ENCODE peak calls at places on chromosome 9, in five cellular contexts. One of them, this sample, is unnamed.
A peak's percentile ranks its signal among the peaks of the same experiment; 100 is the strongest.

GRCh38 chr9:79572891-79573696 is 1.3 kb downstream of the TLE4 start:
- DNase-seq in CD4-positive, CD25-positive, alpha-beta regulatory T cell: peak; percentile 64
- DNase-seq in uterus: peak; percentile 51
- DNase-seq in neuronal stem cell: no peak
- DNase-seq in fibroblast of lung: no peak
- DNase-seq in this sample: peak; percentile 73

GRCh38 chr9:34072410-34072809 is 23.7 kb upstream of the UBAP2 start:
- DNase-seq in CD4-positive, CD25-positive, alpha-beta regulatory T cell: no peak
- DNase-seq in neuronal stem cell: no peak
- DNase-seq in fibroblast of lung: no peak
- DNase-seq in uterus: no peak
- DNase-seq in this sample: no peak

GRCh38 chr9:134215709-134216448 is 51.5 kb upstream of the RNU6ATAC start:
- DNase-seq in uterus: no peak
- DNase-seq in neuronal stem cell: no peak
- DNase-seq in fibroblast of lung: peak; percentile 11
- DNase-seq in CD4-positive, CD25-positive, alpha-beta regulatory T cell: no peak
- DNase-seq in this sample: no peak

GRCh38 chr9:4303002-4303401 is 3.1 kb upstream of the GLIS3 start:
- DNase-seq in neuronal stem cell: no peak
- DNase-seq in uterus: no peak
- DNase-seq in CD4-positive, CD25-positive, alpha-beta regulatory T cell: no peak
- DNase-seq in fibroblast of lung: peak; percentile 55
- DNase-seq in this sample: no peak

GRCh38 chr9:127122176-127123151 is at the start of gene ANGPTL2:
- DNase-seq in CD4-positive, CD25-positive, alpha-beta regulatory T cell: no peak
- DNase-seq in fibroblast of lung: peak; percentile 94
- DNase-seq in uterus: peak; percentile 97
- DNase-seq in neuronal stem cell: peak; percentile 91
- DNase-seq in this sample: peak; percentile 99

GRCh38 chr9:110125207-110125751 is 82.7 kb downstream of the C9orf152 start:
- DNase-seq in CD4-positive, CD25-positive, alpha-beta regulatory T cell: no peak
- DNase-seq in uterus: peak; percentile 91
- DNase-seq in neuronal stem cell: peak; percentile 87
- DNase-seq in fibroblast of lung: peak; percentile 99
- DNase-seq in this sample: peak; percentile 97

GRCh38 chr9:128420651-128421473 is at the start of gene CERCAM:
- DNase-seq in uterus: peak; percentile 79
- DNase-seq in neuronal stem cell: peak; percentile 48
- DNase-seq in CD4-positive, CD25-positive, alpha-beta regulatory T cell: peak; percentile 37
- DNase-seq in fibroblast of lung: peak; percentile 41
- DNase-seq in this sample: peak; percentile 78

GRCh38 chr9:127393680-127394079 is 3.3 kb upstream of the SLC2A8 start:
- DNase-seq in CD4-positive, CD25-positive, alpha-beta regulatory T cell: no peak
- DNase-seq in fibroblast of lung: peak; percentile 25
- DNase-seq in uterus: no peak
- DNase-seq in neuronal stem cell: no peak
- DNase-seq in this sample: peak; percentile 28

GRCh38 chr9:101445353-101446029 is 9.9 kb upstream of the ALDOB start:
- DNase-seq in neuronal stem cell: no peak
- DNase-seq in fibroblast of lung: no peak
- DNase-seq in CD4-positive, CD25-positive, alpha-beta regulatory T cell: no peak
- DNase-seq in uterus: no peak
- DNase-seq in this sample: no peak

GRCh38 chr9:36640982-36641381 is 68.3 kb downstream of the MELK start:
- DNase-seq in neuronal stem cell: no peak
- DNase-seq in uterus: no peak
- DNase-seq in CD4-positive, CD25-positive, alpha-beta regulatory T cell: no peak
- DNase-seq in fibroblast of lung: no peak
- DNase-seq in this sample: no peak

GRCh38 chr9:20884985-20885593 is 146.4 kb downstream of the HACD4 start:
- DNase-seq in uterus: peak; percentile 40
- DNase-seq in CD4-positive, CD25-positive, alpha-beta regulatory T cell: peak; percentile 23
- DNase-seq in neuronal stem cell: no peak
- DNase-seq in fibroblast of lung: peak; percentile 42
- DNase-seq in this sample: peak; percentile 69

GRCh38 chr9:7974335-7975005 is 174.9 kb upstream of the DMAC1 start:
- DNase-seq in uterus: no peak
- DNase-seq in CD4-positive, CD25-positive, alpha-beta regulatory T cell: no peak
- DNase-seq in neuronal stem cell: no peak
- DNase-seq in fibroblast of lung: no peak
- DNase-seq in this sample: no peak

GRCh38 chr9:115373000-115373709 is 255.2 kb upstream of the TNC start:
- DNase-seq in CD4-positive, CD25-positive, alpha-beta regulatory T cell: no peak
- DNase-seq in neuronal stem cell: no peak
- DNase-seq in fibroblast of lung: peak; percentile 99
- DNase-seq in uterus: no peak
- DNase-seq in this sample: no peak

GRCh38 chr9:109401169-109401989 is 80.5 kb upstream of the EPB41L4B start:
- DNase-seq in fibroblast of lung: peak; percentile 37
- DNase-seq in neuronal stem cell: peak; percentile 63
- DNase-seq in CD4-positive, CD25-positive, alpha-beta regulatory T cell: no peak
- DNase-seq in uterus: no peak
- DNase-seq in this sample: no peak

GRCh38 chr9:95140821-95141220 is 176.7 kb downstream of the FANCC start:
- DNase-seq in neuronal stem cell: no peak
- DNase-seq in fibroblast of lung: no peak
- DNase-seq in CD4-positive, CD25-positive, alpha-beta regulatory T cell: no peak
- DNase-seq in uterus: no peak
- DNase-seq in this sample: peak; percentile 29

GRCh38 chr9:138103824-138104206 is 226.2 kb downstream of the CACNA1B start:
- DNase-seq in CD4-positive, CD25-positive, alpha-beta regulatory T cell: no peak
- DNase-seq in neuronal stem cell: no peak
- DNase-seq in uterus: no peak
- DNase-seq in fibroblast of lung: no peak
- DNase-seq in this sample: peak; percentile 57

GRCh38 chr9:75197521-75197920 is 109.2 kb downstream of the OSTF1 start:
- DNase-seq in uterus: no peak
- DNase-seq in neuronal stem cell: no peak
- DNase-seq in fibroblast of lung: peak; percentile 21
- DNase-seq in CD4-positive, CD25-positive, alpha-beta regulatory T cell: no peak
- DNase-seq in this sample: no peak

GRCh38 chr9:7980691-7981289 is 181.2 kb upstream of the DMAC1 start:
- DNase-seq in uterus: no peak
- DNase-seq in CD4-positive, CD25-positive, alpha-beta regulatory T cell: no peak
- DNase-seq in fibroblast of lung: no peak
- DNase-seq in neuronal stem cell: no peak
- DNase-seq in this sample: no peak

GRCh38 chr9:76200730-76201129 is 193.5 kb downstream of the RFK start:
- DNase-seq in CD4-positive, CD25-positive, alpha-beta regulatory T cell: no peak
- DNase-seq in fibroblast of lung: no peak
- DNase-seq in neuronal stem cell: no peak
- DNase-seq in uterus: no peak
- DNase-seq in this sample: no peak

GRCh38 chr9:93899609-93900435 is 55.3 kb downstream of the BARX1 start:
- DNase-seq in CD4-positive, CD25-positive, alpha-beta regulatory T cell: no peak
- DNase-seq in fibroblast of lung: no peak
- DNase-seq in uterus: peak; percentile 7
- DNase-seq in neuronal stem cell: no peak
- DNase-seq in this sample: peak; percentile 56

GRCh38 chr9:79201641-79202040 is 370.1 kb upstream of the TLE4 start:
- DNase-seq in neuronal stem cell: no peak
- DNase-seq in CD4-positive, CD25-positive, alpha-beta regulatory T cell: no peak
- DNase-seq in uterus: no peak
- DNase-seq in fibroblast of lung: no peak
- DNase-seq in this sample: no peak

GRCh38 chr9:116767219-116767618 is 80.1 kb downstream of the TRIM32 start:
- DNase-seq in uterus: no peak
- DNase-seq in CD4-positive, CD25-positive, alpha-beta regulatory T cell: no peak
- DNase-seq in neuronal stem cell: peak; percentile 58
- DNase-seq in fibroblast of lung: no peak
- DNase-seq in this sample: no peak

GRCh38 chr9:69176446-69177135 is 2.5 kb downstream of the TJP2 start:
- DNase-seq in neuronal stem cell: no peak
- DNase-seq in uterus: no peak
- DNase-seq in fibroblast of lung: no peak
- DNase-seq in CD4-positive, CD25-positive, alpha-beta regulatory T cell: no peak
- DNase-seq in this sample: no peak

GRCh38 chr9:111945216-111945615 is 48.6 kb downstream of the UGCG start:
- DNase-seq in CD4-positive, CD25-positive, alpha-beta regulatory T cell: no peak
- DNase-seq in fibroblast of lung: peak; percentile 70
- DNase-seq in neuronal stem cell: no peak
- DNase-seq in uterus: no peak
- DNase-seq in this sample: no peak

GRCh38 chr9:21481470-21482057 is 549 bp downstream of the IFNE start:
- DNase-seq in fibroblast of lung: no peak
- DNase-seq in uterus: no peak
- DNase-seq in CD4-positive, CD25-positive, alpha-beta regulatory T cell: no peak
- DNase-seq in neuronal stem cell: no peak
- DNase-seq in this sample: no peak

GRCh38 chr9:107246259-107247254 is 36.5 kb upstream of the RAD23B start:
- DNase-seq in fibroblast of lung: peak; percentile 19
- DNase-seq in neuronal stem cell: no peak
- DNase-seq in CD4-positive, CD25-positive, alpha-beta regulatory T cell: no peak
- DNase-seq in uterus: no peak
- DNase-seq in this sample: no peak

GRCh38 chr9:75181748-75182147 is 93.4 kb downstream of the OSTF1 start:
- DNase-seq in neuronal stem cell: no peak
- DNase-seq in fibroblast of lung: peak; percentile 68
- DNase-seq in uterus: no peak
- DNase-seq in CD4-positive, CD25-positive, alpha-beta regulatory T cell: no peak
- DNase-seq in this sample: no peak

GRCh38 chr9:107368696-107369095 is 85.6 kb downstream of the RAD23B start:
- DNase-seq in fibroblast of lung: no peak
- DNase-seq in neuronal stem cell: no peak
- DNase-seq in uterus: no peak
- DNase-seq in CD4-positive, CD25-positive, alpha-beta regulatory T cell: no peak
- DNase-seq in this sample: no peak

GRCh38 chr9:120714846-120715231 is 569 bp upstream of the MEGF9 start:
- DNase-seq in neuronal stem cell: no peak
- DNase-seq in fibroblast of lung: no peak
- DNase-seq in uterus: no peak
- DNase-seq in CD4-positive, CD25-positive, alpha-beta regulatory T cell: no peak
- DNase-seq in this sample: peak; percentile 73

GRCh38 chr9:107215381-107215780 is 67.7 kb upstream of the RAD23B start:
- DNase-seq in uterus: no peak
- DNase-seq in CD4-positive, CD25-positive, alpha-beta regulatory T cell: no peak
- DNase-seq in fibroblast of lung: peak; percentile 79
- DNase-seq in neuronal stem cell: no peak
- DNase-seq in this sample: no peak

GRCh38 chr9:108072740-108073139 is 583.2 kb upstream of the KLF4 start:
- DNase-seq in uterus: no peak
- DNase-seq in neuronal stem cell: no peak
- DNase-seq in fibroblast of lung: no peak
- DNase-seq in CD4-positive, CD25-positive, alpha-beta regulatory T cell: no peak
- DNase-seq in this sample: no peak

GRCh38 chr9:72982161-72982799 is 29.4 kb upstream of the ALDH1A1 start:
- DNase-seq in fibroblast of lung: peak; percentile 29
- DNase-seq in CD4-positive, CD25-positive, alpha-beta regulatory T cell: no peak
- DNase-seq in neuronal stem cell: no peak
- DNase-seq in uterus: no peak
- DNase-seq in this sample: no peak

GRCh38 chr9:128201441-128202369 is 1.5 kb upstream of the DNM1 start:
- DNase-seq in fibroblast of lung: peak; percentile 83
- DNase-seq in uterus: no peak
- DNase-seq in CD4-positive, CD25-positive, alpha-beta regulatory T cell: no peak
- DNase-seq in neuronal stem cell: no peak
- DNase-seq in this sample: no peak

GRCh38 chr9:125747765-125748510 is 765 bp downstream of the PBX3 start:
- DNase-seq in neuronal stem cell: no peak
- DNase-seq in uterus: peak; percentile 35
- DNase-seq in CD4-positive, CD25-positive, alpha-beta regulatory T cell: peak; percentile 13
- DNase-seq in fibroblast of lung: no peak
- DNase-seq in this sample: peak; percentile 70
- H3K4me1 ChIP-seq in neuronal stem cell: peaks cover 8% of the 10 kb centered on the region
- H3K4me1 ChIP-seq in uterus: no peaks in the 10 kb centered on the region
- H3K4me1 ChIP-seq in CD4-positive, CD25-positive, alpha-beta regulatory T cell: peaks cover 18% of the 10 kb centered on the region
- H3K4me1 ChIP-seq in fibroblast of lung: peaks cover 14% of the 10 kb centered on the region
- H3K4me1 ChIP-seq in this sample: peaks cover 27% of the 10 kb centered on the region

GRCh38 chr9:121734465-121734864 is 83.0 kb downstream of the DAB2IP start:
- DNase-seq in CD4-positive, CD25-positive, alpha-beta regulatory T cell: no peak
- DNase-seq in neuronal stem cell: no peak
- DNase-seq in uterus: no peak
- DNase-seq in fibroblast of lung: no peak
- DNase-seq in this sample: no peak

GRCh38 chr9:121731090-121731489 is 79.7 kb downstream of the DAB2IP start:
- DNase-seq in CD4-positive, CD25-positive, alpha-beta regulatory T cell: no peak
- DNase-seq in fibroblast of lung: no peak
- DNase-seq in uterus: no peak
- DNase-seq in neuronal stem cell: no peak
- DNase-seq in this sample: no peak

GRCh38 chr9:121731919-121732318 is 80.5 kb downstream of the DAB2IP start:
- DNase-seq in uterus: no peak
- DNase-seq in neuronal stem cell: no peak
- DNase-seq in CD4-positive, CD25-positive, alpha-beta regulatory T cell: no peak
- DNase-seq in fibroblast of lung: no peak
- DNase-seq in this sample: no peak

GRCh38 chr9:121732383-121732782 is 80.9 kb downstream of the DAB2IP start:
- DNase-seq in neuronal stem cell: no peak
- DNase-seq in fibroblast of lung: no peak
- DNase-seq in uterus: no peak
- DNase-seq in CD4-positive, CD25-positive, alpha-beta regulatory T cell: no peak
- DNase-seq in this sample: no peak

DNA sequence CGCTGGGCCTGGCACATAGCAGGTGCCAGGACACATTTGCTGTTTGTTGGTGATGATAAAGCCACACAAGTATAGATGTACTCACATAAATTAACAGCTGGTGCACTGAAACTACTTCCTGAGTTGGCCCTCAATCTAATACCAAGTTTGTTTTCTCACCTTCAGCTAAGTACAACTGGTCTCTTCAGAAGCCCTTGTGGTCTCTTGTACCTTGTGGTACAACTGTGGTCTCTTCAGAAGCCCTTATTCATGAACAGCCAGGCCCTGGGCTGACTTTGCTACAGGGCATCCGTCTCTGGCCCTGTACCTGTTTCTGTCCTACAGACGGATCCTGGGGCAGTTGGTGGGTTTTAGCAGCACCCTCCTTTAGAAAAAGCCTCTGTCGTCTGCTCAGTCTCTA is 81.5 kb downstream of the DAB2IP start:
- DNase-seq in CD4-positive, CD25-positive, alpha-beta regulatory T cell: no peak
- DNase-seq in fibroblast of lung: no peak
- DNase-seq in neuronal stem cell: no peak
- DNase-seq in uterus: no peak
- DNase-seq in this sample: no peak
- H3K4me1 ChIP-seq in CD4-positive, CD25-positive, alpha-beta regulatory T cell: no peaks in the 10 kb centered on the region
- H3K4me1 ChIP-seq in fibroblast of lung: peaks cover 19% of the 10 kb centered on the region
- H3K4me1 ChIP-seq in neuronal stem cell: peaks cover 23% of the 10 kb centered on the region
- H3K4me1 ChIP-seq in uterus: peaks cover 10% of the 10 kb centered on the region
- H3K4me1 ChIP-seq in this sample: peaks cover 67% of the 10 kb centered on the region

GRCh38 chr9:131409458-131409992 is 15.6 kb downstream of the PRRC2B start:
- DNase-seq in fibroblast of lung: no peak
- DNase-seq in uterus: no peak
- DNase-seq in CD4-positive, CD25-positive, alpha-beta regulatory T cell: no peak
- DNase-seq in neuronal stem cell: no peak
- DNase-seq in this sample: no peak
- H3K4me1 ChIP-seq in fibroblast of lung: peaks cover 35% of the 10 kb centered on the region
- H3K4me1 ChIP-seq in uterus: peaks cover 33% of the 10 kb centered on the region
- H3K4me1 ChIP-seq in CD4-positive, CD25-positive, alpha-beta regulatory T cell: peaks cover 77% of the 10 kb centered on the region
- H3K4me1 ChIP-seq in neuronal stem cell: peaks cover 32% of the 10 kb centered on the region
- H3K4me1 ChIP-seq in this sample: peaks cover 91% of the 10 kb centered on the region

DNA sequence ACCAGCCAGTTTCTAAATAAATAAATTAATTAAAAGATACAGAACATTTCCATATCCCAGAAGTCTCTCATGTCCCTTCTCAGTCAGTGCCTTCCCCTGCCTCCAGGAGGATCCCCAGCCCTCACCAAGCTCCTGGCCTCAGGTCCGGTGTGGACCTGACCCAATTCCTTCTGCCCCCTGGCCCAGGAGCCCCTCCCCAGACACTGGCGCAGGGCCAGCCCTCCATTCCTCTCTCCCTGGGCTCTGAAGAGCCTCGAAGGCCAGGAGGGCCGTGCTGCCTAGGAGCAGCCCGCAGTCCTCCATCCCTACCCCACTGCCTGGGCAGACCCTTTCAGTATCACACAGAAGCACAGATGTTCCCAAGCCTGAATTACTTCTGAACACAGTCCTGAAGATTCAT is 61.8 kb upstream of the BARHL1 start:
- DNase-seq in neuronal stem cell: no peak
- DNase-seq in CD4-positive, CD25-positive, alpha-beta regulatory T cell: no peak
- DNase-seq in uterus: no peak
- DNase-seq in fibroblast of lung: no peak
- DNase-seq in this sample: no peak
- H3K4me1 ChIP-seq in neuronal stem cell: no peaks in the 10 kb centered on the region
- H3K4me1 ChIP-seq in CD4-positive, CD25-positive, alpha-beta regulatory T cell: no peaks in the 10 kb centered on the region
- H3K4me1 ChIP-seq in uterus: no peaks in the 10 kb centered on the region
- H3K4me1 ChIP-seq in fibroblast of lung: no peaks in the 10 kb centered on the region
- H3K4me1 ChIP-seq in this sample: no peaks in the 10 kb centered on the region

This sample was measured in sigmoid colon.